ENCODE peak calls at places on chromosomes 11 and 22, in six cellular contexts. One of them, this sample, is unnamed.

GRCh38 chr11:44726278-44727113 is at the start of gene TSPAN18:
- DNase-seq in IMR-90: no peak
- DNase-seq in trophoblast cell: no peak
- DNase-seq in H9: peak; percentile 85
- DNase-seq in neuronal stem cell: peak; percentile 72
- DNase-seq in H1: peak; percentile 58
- DNase-seq in this sample: no peak

GRCh38 chr22:33919591-33920501 is at the start of gene LARGE1:
- DNase-seq in neuronal stem cell: peak; percentile 27
- DNase-seq in H9: peak; percentile 64
- DNase-seq in IMR-90: peak; percentile 20
- DNase-seq in trophoblast cell: peak; percentile 37
- DNase-seq in H1: no peak
- DNase-seq in this sample: peak; percentile 40

GRCh38 chr11:128318856-128319474 is 268.4 kb downstream of the ETS1 start:
- DNase-seq in H1: no peak
- DNase-seq in trophoblast cell: no peak
- DNase-seq in neuronal stem cell: no peak
- DNase-seq in H9: no peak
- DNase-seq in IMR-90: peak; percentile 44
- DNase-seq in this sample: no peak

GRCh38 chr11:122697636-122698167 is 42.2 kb downstream of the UBASH3B start:
- DNase-seq in IMR-90: peak; percentile 84
- DNase-seq in trophoblast cell: peak; percentile 97
- DNase-seq in neuronal stem cell: no peak
- DNase-seq in H1: no peak
- DNase-seq in H9: no peak
- DNase-seq in this sample: peak; percentile 81

GRCh38 chr22:50176850-50177536 is 6.5 kb downstream of the PANX2 start:
- DNase-seq in H9: no peak
- DNase-seq in H1: no peak
- DNase-seq in IMR-90: no peak
- DNase-seq in neuronal stem cell: no peak
- DNase-seq in trophoblast cell: no peak
- DNase-seq in this sample: no peak

GRCh38 chr11:3189886-3190583 is 24.9 kb upstream of the OSBPL5 start:
- DNase-seq in H1: no peak
- DNase-seq in trophoblast cell: no peak
- DNase-seq in H9: no peak
- DNase-seq in IMR-90: no peak
- DNase-seq in neuronal stem cell: no peak
- DNase-seq in this sample: no peak

GRCh38 chr11:27995082-27995481 is 112.9 kb downstream of the KIF18A start:
- DNase-seq in trophoblast cell: peak; percentile 91
- DNase-seq in neuronal stem cell: no peak
- DNase-seq in IMR-90: peak; percentile 68
- DNase-seq in H9: no peak
- DNase-seq in H1: no peak
- DNase-seq in this sample: peak; percentile 58

GRCh38 chr22:50252081-50253045 is 1.3 kb upstream of the HDAC10 start:
- DNase-seq in H1: no peak
- DNase-seq in IMR-90: peak; percentile 52
- DNase-seq in H9: peak; percentile 87
- DNase-seq in trophoblast cell: peak; percentile 62
- DNase-seq in neuronal stem cell: peak; percentile 62
- DNase-seq in this sample: peak; percentile 75

GRCh38 chr11:114782650-114783310 is 104.5 kb downstream of the NXPE2 start:
- DNase-seq in neuronal stem cell: no peak
- DNase-seq in IMR-90: no peak
- DNase-seq in H9: no peak
- DNase-seq in H1: no peak
- DNase-seq in trophoblast cell: peak; percentile 12
- DNase-seq in this sample: no peak

GRCh38 chr11:15967166-15967565 is 389.2 kb downstream of the SOX6 start:
- DNase-seq in H1: no peak
- DNase-seq in IMR-90: no peak
- DNase-seq in H9: no peak
- DNase-seq in neuronal stem cell: no peak
- DNase-seq in trophoblast cell: peak; percentile 91
- DNase-seq in this sample: peak; percentile 43

GRCh38 chr11:118619444-118620205 is 12.2 kb downstream of the PHLDB1 start:
- DNase-seq in H1: no peak
- DNase-seq in neuronal stem cell: no peak
- DNase-seq in H9: no peak
- DNase-seq in IMR-90: peak; percentile 98
- DNase-seq in trophoblast cell: peak; percentile 36
- DNase-seq in this sample: peak; percentile 99

GRCh38 chr22:43789452-43789851 is 22.7 kb downstream of the EFCAB6 start:
- DNase-seq in neuronal stem cell: no peak
- DNase-seq in IMR-90: peak; percentile 99
- DNase-seq in trophoblast cell: peak; percentile 3
- DNase-seq in H9: no peak
- DNase-seq in H1: no peak
- DNase-seq in this sample: peak; percentile 72

GRCh38 chr11:105208038-105208437 is 68.5 kb upstream of the CARD18 start:
- DNase-seq in trophoblast cell: peak; percentile 12
- DNase-seq in H1: no peak
- DNase-seq in IMR-90: no peak
- DNase-seq in neuronal stem cell: no peak
- DNase-seq in H9: no peak
- DNase-seq in this sample: no peak

GRCh38 chr11:67697846-67698245 is 23.4 kb upstream of the ALDH3B2 start:
- DNase-seq in trophoblast cell: no peak
- DNase-seq in H9: no peak
- DNase-seq in neuronal stem cell: no peak
- DNase-seq in H1: no peak
- DNase-seq in IMR-90: no peak
- DNase-seq in this sample: no peak

GRCh38 chr11:2296913-2297622 is 4.7 kb downstream of the C11orf21 start:
- DNase-seq in H9: peak; percentile 14
- DNase-seq in IMR-90: no peak
- DNase-seq in neuronal stem cell: no peak
- DNase-seq in H1: no peak
- DNase-seq in trophoblast cell: no peak
- DNase-seq in this sample: no peak

GRCh38 chr11:69115586-69116560 is 39.9 kb upstream of the SMIM38 start:
- DNase-seq in H9: no peak
- DNase-seq in IMR-90: no peak
- DNase-seq in H1: no peak
- DNase-seq in trophoblast cell: no peak
- DNase-seq in neuronal stem cell: no peak
- DNase-seq in this sample: no peak

GRCh38 chr11:134437821-134438220 is 25.8 kb upstream of the B3GAT1 start:
- DNase-seq in H9: no peak
- DNase-seq in neuronal stem cell: no peak
- DNase-seq in H1: no peak
- DNase-seq in IMR-90: no peak
- DNase-seq in trophoblast cell: no peak
- DNase-seq in this sample: no peak
- H3K14ac ChIP-seq in H9: no peak overlapping the region
- H3K14ac ChIP-seq in neuronal stem cell: peak overlapping the region; percentile 1
- H3K14ac ChIP-seq in H1: no peak overlapping the region
- H3K14ac ChIP-seq in IMR-90: no peak overlapping the region
- H3K14ac ChIP-seq in trophoblast cell: no peak overlapping the region
- H3K14ac ChIP-seq in this sample: no peak overlapping the region

GRCh38 chr22:39471421-39472141 is 14.8 kb downstream of the MGAT3 start:
- DNase-seq in neuronal stem cell: no peak
- DNase-seq in H1: no peak
- DNase-seq in IMR-90: peak; percentile 51
- DNase-seq in trophoblast cell: peak; percentile 69
- DNase-seq in H9: no peak
- DNase-seq in this sample: peak; percentile 76
- H3K18ac ChIP-seq in neuronal stem cell: peak overlapping the region; percentile 51
- H3K18ac ChIP-seq in H1: no peak overlapping the region
- H3K18ac ChIP-seq in IMR-90: peak overlapping the region; percentile 81
- H3K18ac ChIP-seq in trophoblast cell: peak overlapping the region; percentile 80
- H3K18ac ChIP-seq in H9: no peak overlapping the region
- H3K18ac ChIP-seq in this sample: peak overlapping the region; percentile 79

GRCh38 chr11:75768112-75768908 is at the start of gene DGAT2:
- DNase-seq in H9: peak; percentile 71
- DNase-seq in H1: peak; percentile 33
- DNase-seq in IMR-90: peak; percentile 42
- DNase-seq in trophoblast cell: peak; percentile 66
- DNase-seq in neuronal stem cell: peak; percentile 64
- DNase-seq in this sample: peak; percentile 69
- H2BK120ac ChIP-seq in H9: no peak within 1 kb of the TSS
- H2BK120ac ChIP-seq in H1: no peak within 1 kb of the TSS
- H2BK120ac ChIP-seq in IMR-90: peak within 1 kb of the TSS; percentile 92
- H2BK120ac ChIP-seq in trophoblast cell: peak within 1 kb of the TSS; percentile 55
- H2BK120ac ChIP-seq in neuronal stem cell: peak within 1 kb of the TSS; percentile 58
- H2BK120ac ChIP-seq in this sample: no peak within 1 kb of the TSS

GRCh38 chr11:18773104-18773503 is 18.5 kb downstream of the PTPN5 start:
- DNase-seq in neuronal stem cell: no peak
- DNase-seq in H9: no peak
- DNase-seq in trophoblast cell: no peak
- DNase-seq in IMR-90: no peak
- DNase-seq in H1: no peak
- DNase-seq in this sample: no peak

GRCh38 chr11:18774801-18775200 is 16.8 kb downstream of the PTPN5 start:
- DNase-seq in H9: no peak
- DNase-seq in IMR-90: no peak
- DNase-seq in neuronal stem cell: no peak
- DNase-seq in H1: no peak
- DNase-seq in trophoblast cell: peak; percentile 70
- DNase-seq in this sample: no peak

GRCh38 chr11:18775492-18776292 is 15.9 kb downstream of the PTPN5 start:
- DNase-seq in IMR-90: peak; percentile 31
- DNase-seq in H1: peak; percentile 46
- DNase-seq in H9: peak; percentile 82
- DNase-seq in trophoblast cell: peak; percentile 67
- DNase-seq in neuronal stem cell: peak; percentile 75
- DNase-seq in this sample: peak; percentile 44

GRCh38 chr11:18772211-18772610 is 19.4 kb downstream of the PTPN5 start:
- DNase-seq in H1: no peak
- DNase-seq in neuronal stem cell: no peak
- DNase-seq in trophoblast cell: no peak
- DNase-seq in H9: no peak
- DNase-seq in IMR-90: peak; percentile 28
- DNase-seq in this sample: no peak

DNA sequence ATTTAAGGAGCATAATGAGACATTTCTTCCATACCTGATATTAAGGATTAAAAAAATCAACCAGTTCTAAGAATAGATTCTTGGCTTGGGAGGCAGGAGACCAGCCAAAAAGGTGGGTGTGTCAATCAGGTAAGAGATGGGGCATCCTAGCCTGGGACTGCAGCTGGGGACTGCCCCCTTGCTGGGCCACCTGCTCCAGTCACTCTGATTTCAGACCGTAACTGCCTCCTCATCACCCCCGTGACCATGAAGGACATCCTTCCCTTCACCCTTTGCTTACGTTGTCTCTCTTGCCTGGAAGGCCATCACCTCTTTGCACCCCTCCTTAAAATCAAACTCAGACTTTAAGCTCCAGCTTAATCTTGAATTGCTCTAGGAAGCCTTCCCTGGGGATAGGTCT is 17.9 kb downstream of the PTPN5 start:
- DNase-seq in trophoblast cell: no peak
- DNase-seq in neuronal stem cell: no peak
- DNase-seq in H9: no peak
- DNase-seq in IMR-90: no peak
- DNase-seq in H1: no peak
- DNase-seq in this sample: no peak
- H3K14ac ChIP-seq in trophoblast cell: no peak overlapping the region
- H3K14ac ChIP-seq in neuronal stem cell: no peak overlapping the region
- H3K14ac ChIP-seq in H9: no peak overlapping the region
- H3K14ac ChIP-seq in IMR-90: no peak overlapping the region
- H3K14ac ChIP-seq in H1: no peak overlapping the region
- H3K14ac ChIP-seq in this sample: no peak overlapping the region

GRCh38 chr11:126354631-126355323 is 709 bp upstream of the ST3GAL4 start:
- DNase-seq in trophoblast cell: no peak
- DNase-seq in neuronal stem cell: no peak
- DNase-seq in H1: no peak
- DNase-seq in IMR-90: no peak
- DNase-seq in H9: no peak
- DNase-seq in this sample: no peak
- H3K18ac ChIP-seq in trophoblast cell: peak overlapping the region; percentile 43
- H3K18ac ChIP-seq in neuronal stem cell: peak overlapping the region; percentile 98
- H3K18ac ChIP-seq in H1: peak overlapping the region; percentile 96
- H3K18ac ChIP-seq in IMR-90: peak overlapping the region; percentile 74
- H3K18ac ChIP-seq in H9: peak overlapping the region; percentile 82
- H3K18ac ChIP-seq in this sample: peak overlapping the region; percentile 96

DNA sequence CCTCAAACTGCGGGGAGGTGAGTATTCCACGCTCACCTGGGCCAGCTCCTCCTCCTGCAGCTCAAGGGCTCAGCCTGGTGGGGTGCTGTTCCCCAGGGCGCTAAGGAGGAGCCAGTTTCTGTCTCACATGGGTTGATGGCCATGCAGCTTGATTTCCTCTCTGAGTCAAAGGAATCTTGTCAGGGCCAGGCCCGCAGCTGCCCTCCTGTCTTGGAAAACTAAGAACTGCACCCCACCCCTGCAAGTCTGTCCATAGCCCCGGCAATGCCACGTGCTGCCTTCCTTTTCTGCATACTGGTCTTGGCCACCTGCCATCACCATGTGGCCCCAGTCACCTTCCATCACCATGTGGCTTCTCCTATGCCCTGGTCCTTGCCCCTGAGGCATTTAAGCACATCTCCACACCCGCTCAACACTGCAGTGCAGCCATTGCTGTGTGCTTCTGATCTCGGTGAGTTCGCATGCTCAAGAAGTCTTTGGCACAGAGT is 35.2 kb upstream of the CLDN5 start:
- DNase-seq in neuronal stem cell: no peak
- DNase-seq in trophoblast cell: no peak
- DNase-seq in H1: no peak
- DNase-seq in IMR-90: no peak
- DNase-seq in H9: peak; percentile 43
- DNase-seq in this sample: no peak
- H2BK120ac ChIP-seq in neuronal stem cell: no peak overlapping the region
- H2BK120ac ChIP-seq in trophoblast cell: no peak overlapping the region
- H2BK120ac ChIP-seq in H1: no peak overlapping the region
- H2BK120ac ChIP-seq in IMR-90: no peak overlapping the region
- H2BK120ac ChIP-seq in H9: no peak overlapping the region
- H2BK120ac ChIP-seq in this sample: no peak overlapping the region

DNA sequence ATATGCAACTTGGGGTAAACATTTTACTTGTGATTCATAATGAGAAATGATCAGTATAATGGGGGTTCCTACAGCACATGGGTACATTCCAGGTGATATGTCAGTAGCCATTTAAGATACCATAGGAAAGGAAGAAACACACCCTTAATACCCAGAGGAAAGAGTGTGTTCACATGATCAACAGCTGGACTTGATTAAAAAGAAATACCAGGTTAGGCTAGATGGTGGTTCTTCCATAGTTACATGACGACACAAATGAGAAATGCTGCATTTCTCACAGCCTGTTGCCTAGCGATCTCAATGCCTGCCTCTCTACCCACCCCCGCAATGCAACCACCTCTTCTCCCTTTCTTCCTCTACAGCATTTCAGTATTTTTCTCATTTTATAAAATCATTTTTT is 96.8 kb downstream of the TTC28 start:
- DNase-seq in H9: no peak
- DNase-seq in H1: no peak
- DNase-seq in IMR-90: peak; percentile 81
- DNase-seq in neuronal stem cell: no peak
- DNase-seq in trophoblast cell: peak; percentile 39
- DNase-seq in this sample: peak; percentile 41
- H3K14ac ChIP-seq in H9: no peak overlapping the region
- H3K14ac ChIP-seq in H1: no peak overlapping the region
- H3K14ac ChIP-seq in IMR-90: no peak overlapping the region
- H3K14ac ChIP-seq in neuronal stem cell: no peak overlapping the region
- H3K14ac ChIP-seq in trophoblast cell: no peak overlapping the region
- H3K14ac ChIP-seq in this sample: no peak overlapping the region

This sample was measured in mesenchymal stem cell.